ENCODE peak calls at places on chromosomes 3 and 15, in seven cellular contexts. One of them, this sample, is unnamed.

GRCh38 chr15:67784057-67784781 is 41.1 kb upstream of the SKOR1 start:
- DNase-seq in frontal cortex: no peak
- DNase-seq in type B pancreatic cell: no peak
- DNase-seq in brain microvascular endothelial cell: no peak
- DNase-seq in activated naive CD4-positive, alpha-beta T cell treated with Interleukin-2 at 50 U/mL for 16 hours: no peak
- DNase-seq in body of pancreas: no peak
- DNase-seq in HuH-7: no peak
- DNase-seq in this sample: no peak

GRCh38 chr3:17901893-17902292 is 159.5 kb upstream of the TBC1D5 start:
- DNase-seq in frontal cortex: no peak
- DNase-seq in brain microvascular endothelial cell: no peak
- DNase-seq in HuH-7: no peak
- DNase-seq in body of pancreas: no peak
- DNase-seq in type B pancreatic cell: no peak
- DNase-seq in activated naive CD4-positive, alpha-beta T cell treated with Interleukin-2 at 50 U/mL for 16 hours: no peak
- DNase-seq in this sample: no peak

GRCh38 chr15:96887730-96888129 is 557.2 kb downstream of the NR2F2 start:
- DNase-seq in HuH-7: no peak
- DNase-seq in activated naive CD4-positive, alpha-beta T cell treated with Interleukin-2 at 50 U/mL for 16 hours: no peak
- DNase-seq in body of pancreas: no peak
- DNase-seq in type B pancreatic cell: no peak
- DNase-seq in brain microvascular endothelial cell: peak
- DNase-seq in frontal cortex: no peak
- DNase-seq in this sample: no peak

GRCh38 chr3:188670446-188670845 is 501.3 kb upstream of the TPRG1 start:
- DNase-seq in frontal cortex: no peak
- DNase-seq in activated naive CD4-positive, alpha-beta T cell treated with Interleukin-2 at 50 U/mL for 16 hours: no peak
- DNase-seq in HuH-7: no peak
- DNase-seq in type B pancreatic cell: no peak
- DNase-seq in brain microvascular endothelial cell: no peak
- DNase-seq in body of pancreas: no peak
- DNase-seq in this sample: no peak

GRCh38 chr3:184604039-184604955 is 42.7 kb downstream of the EPHB3 start:
- DNase-seq in HuH-7: peak
- DNase-seq in brain microvascular endothelial cell: no peak
- DNase-seq in body of pancreas: peak
- DNase-seq in type B pancreatic cell: no peak
- DNase-seq in frontal cortex: peak
- DNase-seq in activated naive CD4-positive, alpha-beta T cell treated with Interleukin-2 at 50 U/mL for 16 hours: no peak
- DNase-seq in this sample: peak

GRCh38 chr3:192700885-192701284 is 26.5 kb downstream of the FGF12 start:
- DNase-seq in body of pancreas: no peak
- DNase-seq in brain microvascular endothelial cell: no peak
- DNase-seq in HuH-7: no peak
- DNase-seq in activated naive CD4-positive, alpha-beta T cell treated with Interleukin-2 at 50 U/mL for 16 hours: no peak
- DNase-seq in type B pancreatic cell: no peak
- DNase-seq in frontal cortex: no peak
- DNase-seq in this sample: no peak

GRCh38 chr3:70805044-70805732 is 492.8 kb upstream of the MDFIC2 start:
- DNase-seq in activated naive CD4-positive, alpha-beta T cell treated with Interleukin-2 at 50 U/mL for 16 hours: no peak
- DNase-seq in HuH-7: no peak
- DNase-seq in brain microvascular endothelial cell: no peak
- DNase-seq in body of pancreas: no peak
- DNase-seq in type B pancreatic cell: no peak
- DNase-seq in frontal cortex: no peak
- DNase-seq in this sample: no peak

GRCh38 chr3:126982125-126982521 is 792 bp upstream of the PLXNA1 start:
- DNase-seq in activated naive CD4-positive, alpha-beta T cell treated with Interleukin-2 at 50 U/mL for 16 hours: peak
- DNase-seq in body of pancreas: peak
- DNase-seq in HuH-7: no peak
- DNase-seq in frontal cortex: no peak
- DNase-seq in type B pancreatic cell: no peak
- DNase-seq in brain microvascular endothelial cell: no peak
- DNase-seq in this sample: no peak

GRCh38 chr3:126745760-126746394 is 41.8 kb downstream of the CHCHD6 start:
- DNase-seq in type B pancreatic cell: no peak
- DNase-seq in activated naive CD4-positive, alpha-beta T cell treated with Interleukin-2 at 50 U/mL for 16 hours: no peak
- DNase-seq in brain microvascular endothelial cell: no peak
- DNase-seq in HuH-7: no peak
- DNase-seq in frontal cortex: no peak
- DNase-seq in body of pancreas: peak
- DNase-seq in this sample: peak

GRCh38 chr3:41323455-41323854 is 124.2 kb downstream of the CTNNB1 start:
- DNase-seq in brain microvascular endothelial cell: no peak
- DNase-seq in HuH-7: no peak
- DNase-seq in type B pancreatic cell: no peak
- DNase-seq in activated naive CD4-positive, alpha-beta T cell treated with Interleukin-2 at 50 U/mL for 16 hours: no peak
- DNase-seq in frontal cortex: no peak
- DNase-seq in body of pancreas: no peak
- DNase-seq in this sample: peak

GRCh38 chr3:86793786-86794185 is 197.2 kb downstream of the VGLL3 start:
- DNase-seq in brain microvascular endothelial cell: peak
- DNase-seq in activated naive CD4-positive, alpha-beta T cell treated with Interleukin-2 at 50 U/mL for 16 hours: no peak
- DNase-seq in frontal cortex: no peak
- DNase-seq in type B pancreatic cell: no peak
- DNase-seq in HuH-7: no peak
- DNase-seq in body of pancreas: peak
- DNase-seq in this sample: peak